ENCODE peak calls at places on chromosomes 11 and 22, in seven cellular contexts. X is CD8-positive, alpha-beta memory T cell; E is K562; Z is mesenchymal stem cell; H is fibroblast of lung; Y is stomach; U is endodermal cell. N is an unnamed sample.
A peak's percentile ranks its signal among the peaks of the same experiment; 100 is the strongest.

GRCh38 chr11:36358436-36358835 is 62.3 kb downstream of the PRR5L start:
- DNase-seq in U (no peak), E (no peak), H (no peak), X (no peak), Y (no peak), Z (no peak), N (no peak)

GRCh38 chr22:40203568-40203967 is 25.8 kb downstream of the TNRC6B start:
- DNase-seq in H (no peak), X (peak; percentile 62), Y (no peak), E (no peak), U (no peak), Z (no peak), N (no peak)

GRCh38 chr11:110960167-110960566 is 247.9 kb upstream of the ARHGAP20 start:
- DNase-seq in U (no peak), Y (no peak), E (no peak), X (no peak), Z (no peak), H (no peak), N (no peak)

GRCh38 chr11:43852057-43852636 is 28.5 kb upstream of the ALKBH3 start:
- DNase-seq in E (peak; percentile 76), Y (peak; percentile 62), X (peak; percentile 43), U (peak; percentile 90), Z (peak; percentile 82), H (peak; percentile 66), N (peak; percentile 85)

GRCh38 chr11:92123540-92123939 is 101.1 kb upstream of the FAT3 start:
- DNase-seq in E (no peak), U (no peak), X (no peak), Z (peak; percentile 2), H (peak; percentile 94), Y (no peak), N (no peak)

GRCh38 chr22:45671051-45671782 is 417 bp upstream of the ATXN10 start:
- DNase-seq in E (no peak), H (no peak), Z (peak; percentile 34), U (peak; percentile 68), Y (no peak), X (no peak), N (peak; percentile 97)

GRCh38 chr11:109298865-109299264 is 123.1 kb upstream of the C11orf87 start:
- DNase-seq in Z (no peak), Y (no peak), U (no peak), X (no peak), H (peak; percentile 13), E (no peak), N (no peak)

GRCh38 chr11:59106363-59107336 is at the start of gene FAM111B:
- DNase-seq in E (peak; percentile 12), H (peak; percentile 94), U (peak; percentile 97), X (peak; percentile 20), Y (peak; percentile 86), Z (peak; percentile 95), N (peak; percentile 89)

GRCh38 chr11:116955548-116955947 is 118.1 kb upstream of the APOA1 start:
- DNase-seq in H (no peak), Y (no peak), X (no peak), U (no peak), E (no peak), Z (no peak), N (no peak)

GRCh38 chr11:129992161-129992944 is 10.3 kb downstream of the PRDM10 start:
- DNase-seq in E (peak; percentile 74), U (peak; percentile 85), X (peak; percentile 35), H (peak; percentile 46), Z (no peak), Y (peak; percentile 60), N (peak; percentile 84)

GRCh38 chr11:87425391-87425790 is 387.7 kb downstream of the TMEM135 start:
- DNase-seq in U (no peak), Z (no peak), E (no peak), X (no peak), Y (no peak), H (no peak), N (no peak)

GRCh38 chr11:114209343-114209742 is 86.9 kb upstream of the NNMT start:
- DNase-seq in U (no peak), Y (no peak), H (no peak), E (no peak), Z (no peak), X (no peak), N (no peak)

GRCh38 chr11:114209904-114210303 is 86.3 kb upstream of the NNMT start:
- DNase-seq in U (no peak), Y (no peak), H (no peak), X (no peak), E (no peak), Z (no peak), N (no peak)

GRCh38 chr11:114211444-114212122 is 84.6 kb upstream of the NNMT start:
- DNase-seq in H (no peak), X (no peak), U (peak; percentile 55), Y (no peak), E (no peak), Z (no peak), N (no peak)

GRCh38 chr11:114208371-114208770 is 87.8 kb upstream of the NNMT start:
- DNase-seq in E (no peak), U (no peak), Z (no peak), H (no peak), Y (no peak), X (peak; percentile 27), N (no peak)

DNA sequence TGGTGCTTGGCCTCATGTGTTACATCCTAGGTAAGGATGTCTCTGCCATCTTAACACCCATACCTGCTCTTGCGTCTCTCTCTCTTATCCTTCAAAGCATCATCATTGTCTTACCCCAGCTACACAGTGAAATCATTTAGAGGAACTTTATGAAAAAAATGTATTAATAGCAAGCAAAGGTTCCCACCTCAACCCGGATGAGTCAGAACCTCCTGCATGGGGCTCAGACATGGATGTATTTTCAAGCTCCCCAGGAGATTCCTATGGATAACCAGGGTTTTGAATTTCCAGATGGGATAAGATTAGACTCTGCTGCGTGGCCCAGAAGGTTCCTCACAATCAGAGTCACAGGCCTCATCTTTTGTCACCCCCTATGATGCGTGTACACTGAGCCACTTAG is 89.1 kb upstream of the NNMT start:
- DNase-seq in E (no peak), U (no peak), Z (no peak), H (no peak), X (no peak), Y (no peak), N (no peak)
- H3K36me3 ChIP-seq in E (no peaks in the 10 kb centered on the region), U (no peaks in the 10 kb centered on the region), Z (no peaks in the 10 kb centered on the region), H (no peaks in the 10 kb centered on the region), X (no peaks in the 10 kb centered on the region), Y (peaks cover 4% of the 10 kb centered on the region), N (no peaks in the 10 kb centered on the region)

GRCh38 chr22:49971232-49972162 is 10.9 kb downstream of the PIM3 start:
- DNase-seq in U (peak; percentile 77), Y (peak; percentile 93), Z (no peak), E (peak; percentile 87), X (no peak), H (peak; percentile 24), N (peak; percentile 85)

GRCh38 chr22:49969751-49970527 is 9.4 kb downstream of the PIM3 start:
- DNase-seq in E (no peak), H (no peak), X (no peak), Z (no peak), U (peak; percentile 47), Y (peak; percentile 26), N (peak; percentile 57)

GRCh38 chr22:49973018-49973965 is 12.7 kb downstream of the PIM3 start:
- DNase-seq in U (no peak), Z (peak; percentile 46), Y (no peak), H (peak; percentile 37), E (no peak), X (no peak), N (no peak)

GRCh38 chr22:49970528-49971231 is 10.1 kb downstream of the PIM3 start:
- DNase-seq in Y (peak; percentile 96), U (peak; percentile 94), X (peak; percentile 85), Z (peak; percentile 99), H (peak; percentile 94), E (peak; percentile 96), N (peak; percentile 93)

DNA sequence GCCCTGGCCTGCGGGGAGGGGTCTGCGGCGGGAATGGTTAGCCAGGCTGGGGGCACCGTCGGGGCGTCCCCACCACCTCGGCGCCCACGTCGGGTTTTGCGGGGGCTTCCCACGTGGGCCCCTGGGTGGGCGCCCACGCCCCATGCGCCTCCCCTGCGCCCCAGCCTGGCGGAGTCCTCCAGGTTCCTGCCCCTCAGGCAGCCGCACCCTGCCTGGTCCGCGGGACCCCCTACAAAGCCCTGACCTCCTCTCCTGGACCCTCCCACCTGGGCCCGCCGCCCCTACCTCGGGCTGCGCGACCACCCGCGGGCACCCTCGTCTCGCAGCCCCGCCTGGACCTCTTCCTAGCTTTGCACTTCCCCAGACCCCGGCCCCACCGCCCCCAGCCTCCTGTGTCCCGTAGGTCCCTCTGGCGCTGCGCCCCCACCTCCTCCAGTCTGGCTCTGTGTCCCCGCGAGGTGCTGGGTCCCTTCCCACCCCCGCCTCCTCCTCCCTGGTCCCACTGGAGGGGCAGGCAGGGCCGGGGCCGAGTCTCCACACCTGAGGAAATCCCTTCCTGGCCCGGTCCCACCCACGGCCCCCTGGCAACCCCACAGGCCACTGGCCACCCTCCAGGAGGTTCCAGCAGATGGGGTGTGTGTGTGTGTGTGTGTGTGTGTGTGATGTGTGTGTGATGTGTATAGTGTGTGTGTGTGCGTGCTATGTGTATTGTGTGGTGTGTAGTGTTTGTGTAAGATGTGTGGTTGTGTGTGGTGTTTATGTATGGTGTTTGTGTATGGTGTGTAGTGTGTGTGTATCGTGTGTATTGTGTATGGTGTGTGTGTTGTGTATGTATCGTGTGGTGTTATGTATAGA is 11.8 kb downstream of the PIM3 start:
- DNase-seq in X (no peak), Y (peak; percentile 42), E (no peak), Z (no peak), U (peak; percentile 49), H (no peak), N (peak; percentile 78)
- H3K4me3 ChIP-seq in X (no peak overlapping the region), Y (peak overlapping the region; percentile 54), E (no peak overlapping the region), Z (no peak overlapping the region), U (no peak overlapping the region), H (no peak overlapping the region), N (no peak overlapping the region)

DNA sequence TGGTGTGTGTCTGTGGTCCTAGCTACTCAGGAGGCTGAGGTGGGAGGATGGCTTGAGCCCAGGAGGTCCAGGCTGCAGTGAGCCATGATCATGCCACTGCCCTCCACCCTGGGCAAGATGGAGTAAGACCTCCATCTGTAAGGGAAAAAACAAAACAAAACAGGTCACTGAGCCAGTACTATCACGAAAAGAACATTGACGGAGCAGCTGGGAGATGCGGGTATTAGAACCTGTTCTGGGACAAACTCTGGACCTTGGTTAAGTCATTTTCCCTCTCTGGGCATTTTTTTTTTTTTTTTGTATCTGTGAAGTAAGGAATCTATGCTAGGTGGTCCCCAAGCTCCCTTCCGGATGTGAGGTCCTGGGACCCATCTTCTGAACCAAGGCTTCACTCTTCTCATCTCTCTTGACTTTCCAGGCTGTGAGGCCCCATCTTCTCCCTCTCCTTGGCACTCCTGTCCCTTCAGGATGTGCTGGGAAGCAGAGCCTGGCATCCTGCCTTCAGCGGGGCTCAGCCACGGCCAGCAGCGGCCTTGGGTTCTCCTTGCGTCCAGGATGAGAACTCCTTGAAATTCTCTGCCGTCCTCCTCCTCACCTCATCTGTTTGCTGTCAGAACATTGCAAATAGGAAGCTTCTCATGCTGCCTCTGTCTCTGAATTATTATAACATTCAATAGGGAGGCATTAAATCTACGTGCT is 130.8 kb downstream of the GRIK4 start:
- DNase-seq in Y (no peak), U (no peak), H (no peak), X (no peak), E (no peak), Z (no peak), N (no peak)
- H3K27me3 ChIP-seq in Y (peaks cover 56% of the 10 kb centered on the region), U (peaks cover 31% of the 10 kb centered on the region), H (no peaks in the 10 kb centered on the region), X (no peaks in the 10 kb centered on the region), E (peaks cover 10% of the 10 kb centered on the region), Z (peaks cover 69% of the 10 kb centered on the region), N (peaks cover 53% of the 10 kb centered on the region)

DNA sequence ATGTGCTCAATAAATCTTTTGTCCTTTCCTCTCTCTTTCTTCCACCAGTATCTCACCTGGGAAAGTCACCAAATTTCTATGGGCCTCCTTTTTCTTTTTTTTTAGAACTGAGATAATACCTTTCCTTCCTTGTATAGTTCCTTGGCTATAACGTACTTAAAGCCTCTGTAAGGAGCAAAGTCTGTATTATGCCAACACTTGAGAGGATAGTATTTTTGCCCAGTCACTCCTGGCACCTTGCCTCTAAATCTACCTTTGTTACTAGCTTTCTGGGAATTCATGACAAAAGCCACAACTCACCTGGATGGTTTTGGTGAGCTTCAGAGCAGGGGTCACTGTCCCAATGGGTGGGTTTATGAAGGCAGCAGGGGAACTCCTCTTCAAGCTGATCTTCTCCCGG is 12.2 kb downstream of the POLDIP3 start:
- DNase-seq in X (no peak), U (no peak), Z (no peak), E (no peak), Y (peak; percentile 53), H (no peak), N (no peak)
- H3K36me3 ChIP-seq in X (peaks cover 44% of the 10 kb centered on the region), U (peaks cover 72% of the 10 kb centered on the region), Z (peaks cover 56% of the 10 kb centered on the region), E (peaks cover 66% of the 10 kb centered on the region), Y (peaks cover 47% of the 10 kb centered on the region), H (peaks cover 18% of the 10 kb centered on the region), N (peaks cover 26% of the 10 kb centered on the region)

N was measured in H7.